ENCODE peak calls at places on chromosomes 4 and X, in nine cellular contexts. One of them, this sample, is unnamed.
A peak's percentile ranks its signal among the peaks of the same experiment; 100 is the strongest.

GRCh38 chr4:157012781-157013180 is 41.2 kb upstream of the PDGFC start:
- DNase-seq in H9: no peak
- DNase-seq in renal cortical epithelial cell: peak; percentile 23
- DNase-seq in ACHN: no peak
- DNase-seq in NAMALWA: no peak
- DNase-seq in A549: no peak
- DNase-seq in activated CD4-positive, alpha-beta T cell treated with anti-CD3 and anti-CD28 coated beads, Interleukin-2, amount 50 U/mL, for 24 hours: no peak
- DNase-seq in T-helper 2 cell: no peak
- DNase-seq in A172: peak; percentile 68
- DNase-seq in this sample: no peak

GRCh38 chr4:123603165-123603564 is 206.6 kb downstream of the SPRY1 start:
- DNase-seq in H9: no peak
- DNase-seq in renal cortical epithelial cell: peak; percentile 73
- DNase-seq in ACHN: peak; percentile 10
- DNase-seq in NAMALWA: no peak
- DNase-seq in A549: no peak
- DNase-seq in activated CD4-positive, alpha-beta T cell treated with anti-CD3 and anti-CD28 coated beads, Interleukin-2, amount 50 U/mL, for 24 hours: no peak
- DNase-seq in T-helper 2 cell: no peak
- DNase-seq in A172: peak; percentile 47
- DNase-seq in this sample: no peak

GRCh38 chr4:152696764-152697250 is 17.0 kb upstream of the TMEM154 start:
- DNase-seq in H9: no peak
- DNase-seq in renal cortical epithelial cell: peak; percentile 40
- DNase-seq in ACHN: no peak
- DNase-seq in NAMALWA: no peak
- DNase-seq in A549: no peak
- DNase-seq in activated CD4-positive, alpha-beta T cell treated with anti-CD3 and anti-CD28 coated beads, Interleukin-2, amount 50 U/mL, for 24 hours: peak; percentile 30
- DNase-seq in T-helper 2 cell: peak; percentile 36
- DNase-seq in A172: peak; percentile 87
- DNase-seq in this sample: no peak

GRCh38 chr4:15077969-15078368 is 75.7 kb downstream of the CPEB2 start:
- DNase-seq in H9: no peak
- DNase-seq in renal cortical epithelial cell: peak; percentile 38
- DNase-seq in ACHN: no peak
- DNase-seq in NAMALWA: no peak
- DNase-seq in A549: peak; percentile 36
- DNase-seq in activated CD4-positive, alpha-beta T cell treated with anti-CD3 and anti-CD28 coated beads, Interleukin-2, amount 50 U/mL, for 24 hours: no peak
- DNase-seq in T-helper 2 cell: no peak
- DNase-seq in A172: no peak
- DNase-seq in this sample: no peak

GRCh38 chrX:150984164-150984824 is 1.2 kb downstream of the HMGB3 start:
- DNase-seq in H9: no peak
- DNase-seq in renal cortical epithelial cell: no peak
- DNase-seq in ACHN: no peak
- DNase-seq in NAMALWA: no peak
- DNase-seq in A549: no peak
- DNase-seq in activated CD4-positive, alpha-beta T cell treated with anti-CD3 and anti-CD28 coated beads, Interleukin-2, amount 50 U/mL, for 24 hours: no peak
- DNase-seq in T-helper 2 cell: no peak
- DNase-seq in A172: no peak
- DNase-seq in this sample: no peak

GRCh38 chr4:13289391-13289790 is 194.7 kb downstream of the RAB28 start:
- DNase-seq in H9: no peak
- DNase-seq in renal cortical epithelial cell: no peak
- DNase-seq in ACHN: no peak
- DNase-seq in NAMALWA: no peak
- DNase-seq in A549: no peak
- DNase-seq in activated CD4-positive, alpha-beta T cell treated with anti-CD3 and anti-CD28 coated beads, Interleukin-2, amount 50 U/mL, for 24 hours: no peak
- DNase-seq in T-helper 2 cell: no peak
- DNase-seq in A172: no peak
- DNase-seq in this sample: no peak

GRCh38 chr4:40685300-40685699 is 55.6 kb upstream of the RBM47 start:
- DNase-seq in H9: no peak
- DNase-seq in renal cortical epithelial cell: peak; percentile 50
- DNase-seq in ACHN: no peak
- DNase-seq in NAMALWA: no peak
- DNase-seq in A549: peak; percentile 21
- DNase-seq in activated CD4-positive, alpha-beta T cell treated with anti-CD3 and anti-CD28 coated beads, Interleukin-2, amount 50 U/mL, for 24 hours: no peak
- DNase-seq in T-helper 2 cell: no peak
- DNase-seq in A172: peak; percentile 73
- DNase-seq in this sample: no peak

GRCh38 chr4:152516156-152516555 is 19.7 kb downstream of the FBXW7 start:
- DNase-seq in H9: no peak
- DNase-seq in renal cortical epithelial cell: no peak
- DNase-seq in ACHN: no peak
- DNase-seq in NAMALWA: no peak
- DNase-seq in A549: no peak
- DNase-seq in activated CD4-positive, alpha-beta T cell treated with anti-CD3 and anti-CD28 coated beads, Interleukin-2, amount 50 U/mL, for 24 hours: no peak
- DNase-seq in T-helper 2 cell: no peak
- DNase-seq in A172: no peak
- DNase-seq in this sample: no peak

GRCh38 chr4:183408791-183409190 is 35.6 kb upstream of the CDKN2AIP start:
- DNase-seq in H9: no peak
- DNase-seq in renal cortical epithelial cell: no peak
- DNase-seq in ACHN: peak; percentile 62
- DNase-seq in NAMALWA: no peak
- DNase-seq in A549: no peak
- DNase-seq in activated CD4-positive, alpha-beta T cell treated with anti-CD3 and anti-CD28 coated beads, Interleukin-2, amount 50 U/mL, for 24 hours: no peak
- DNase-seq in T-helper 2 cell: no peak
- DNase-seq in A172: no peak
- DNase-seq in this sample: no peak

GRCh38 chr4:176308441-176308840 is 11.3 kb upstream of the SPCS3 start:
- DNase-seq in H9: no peak
- DNase-seq in renal cortical epithelial cell: no peak
- DNase-seq in ACHN: no peak
- DNase-seq in NAMALWA: no peak
- DNase-seq in A549: no peak
- DNase-seq in activated CD4-positive, alpha-beta T cell treated with anti-CD3 and anti-CD28 coated beads, Interleukin-2, amount 50 U/mL, for 24 hours: no peak
- DNase-seq in T-helper 2 cell: no peak
- DNase-seq in A172: no peak
- DNase-seq in this sample: no peak

GRCh38 chrX:80792205-80792604 is 17.5 kb downstream of the BRWD3 start:
- DNase-seq in H9: no peak
- DNase-seq in renal cortical epithelial cell: no peak
- DNase-seq in ACHN: no peak
- DNase-seq in NAMALWA: no peak
- DNase-seq in A549: no peak
- DNase-seq in activated CD4-positive, alpha-beta T cell treated with anti-CD3 and anti-CD28 coated beads, Interleukin-2, amount 50 U/mL, for 24 hours: no peak
- DNase-seq in T-helper 2 cell: no peak
- DNase-seq in A172: no peak
- DNase-seq in this sample: no peak

GRCh38 chrX:107658660-107659059 is 30.4 kb downstream of the PRPS1 start:
- DNase-seq in H9: no peak
- DNase-seq in renal cortical epithelial cell: no peak
- DNase-seq in ACHN: no peak
- DNase-seq in NAMALWA: no peak
- DNase-seq in A549: no peak
- DNase-seq in activated CD4-positive, alpha-beta T cell treated with anti-CD3 and anti-CD28 coated beads, Interleukin-2, amount 50 U/mL, for 24 hours: no peak
- DNase-seq in T-helper 2 cell: no peak
- DNase-seq in A172: no peak
- DNase-seq in this sample: no peak

GRCh38 chr4:48237996-48238645 is 31.5 kb downstream of the TEC start:
- DNase-seq in H9: no peak
- DNase-seq in renal cortical epithelial cell: peak; percentile 84
- DNase-seq in ACHN: no peak
- DNase-seq in NAMALWA: no peak
- DNase-seq in A549: peak; percentile 12
- DNase-seq in activated CD4-positive, alpha-beta T cell treated with anti-CD3 and anti-CD28 coated beads, Interleukin-2, amount 50 U/mL, for 24 hours: no peak
- DNase-seq in T-helper 2 cell: no peak
- DNase-seq in A172: no peak
- DNase-seq in this sample: no peak

GRCh38 chrX:79325263-79325958 is 41.7 kb downstream of the ITM2A start:
- DNase-seq in H9: peak; percentile 48
- DNase-seq in renal cortical epithelial cell: no peak
- DNase-seq in ACHN: no peak
- DNase-seq in NAMALWA: no peak
- DNase-seq in A549: no peak
- DNase-seq in activated CD4-positive, alpha-beta T cell treated with anti-CD3 and anti-CD28 coated beads, Interleukin-2, amount 50 U/mL, for 24 hours: peak; percentile 6
- DNase-seq in T-helper 2 cell: peak; percentile 0
- DNase-seq in A172: no peak
- DNase-seq in this sample: no peak

GRCh38 chr4:119314356-119314755 is 7.6 kb downstream of the FABP2 start:
- DNase-seq in H9: no peak
- DNase-seq in renal cortical epithelial cell: peak; percentile 66
- DNase-seq in ACHN: peak; percentile 58
- DNase-seq in NAMALWA: peak; percentile 78
- DNase-seq in A549: peak; percentile 39
- DNase-seq in activated CD4-positive, alpha-beta T cell treated with anti-CD3 and anti-CD28 coated beads, Interleukin-2, amount 50 U/mL, for 24 hours: no peak
- DNase-seq in T-helper 2 cell: no peak
- DNase-seq in A172: peak; percentile 30
- DNase-seq in this sample: peak; percentile 39

GRCh38 chr4:72397314-72397713 is 171.7 kb downstream of the ADAMTS3 start:
- DNase-seq in H9: no peak
- DNase-seq in renal cortical epithelial cell: peak; percentile 51
- DNase-seq in ACHN: no peak
- DNase-seq in NAMALWA: no peak
- DNase-seq in A549: no peak
- DNase-seq in activated CD4-positive, alpha-beta T cell treated with anti-CD3 and anti-CD28 coated beads, Interleukin-2, amount 50 U/mL, for 24 hours: no peak
- DNase-seq in T-helper 2 cell: no peak
- DNase-seq in A172: no peak
- DNase-seq in this sample: no peak

GRCh38 chr4:137545461-137545861 is 13.2 kb upstream of the PCDH18 start:
- DNase-seq in H9: no peak
- DNase-seq in renal cortical epithelial cell: no peak
- DNase-seq in ACHN: no peak
- DNase-seq in NAMALWA: no peak
- DNase-seq in A549: peak; percentile 13
- DNase-seq in activated CD4-positive, alpha-beta T cell treated with anti-CD3 and anti-CD28 coated beads, Interleukin-2, amount 50 U/mL, for 24 hours: no peak
- DNase-seq in T-helper 2 cell: no peak
- DNase-seq in A172: peak; percentile 90
- DNase-seq in this sample: no peak

This sample was measured in NCI-H2227 treated with DMSO at 0.1 percent for 48 hours.